ENCODE peak calls at places on chromosomes 4 and X, in ten cellular contexts. W is thoracic aorta, X is A549, T is AG04450, Z is H7, R is NCI-H748 treated with DMSO at 0.1 percent for 48 hours, U is HEK293T, D is left colon, K is NCI-H2081, C is heart left ventricle. F is an unnamed sample.

GRCh38 chr4:25030283-25031076 is at the start of gene LGI2:
- DNase-seq in W (no peak), K (peak), X (no peak), Z (peak), U (peak), T (no peak), R (no peak), D (no peak), C (peak), F (peak)

GRCh38 chr4:41709844-41710481 is 38.6 kb downstream of the PHOX2B start:
- DNase-seq in T (peak), X (peak), R (no peak), K (no peak), Z (no peak), U (peak), D (no peak), W (no peak), C (no peak), F (no peak)

GRCh38 chrX:86806786-86807185 is 658.5 kb downstream of the DACH2 start:
- DNase-seq in W (no peak), K (no peak), U (peak), R (peak), D (no peak), T (no peak), Z (peak), X (no peak), C (no peak), F (no peak)

GRCh38 chrX:113124693-113125092 is 284.1 kb upstream of the AMOT start:
- DNase-seq in T (no peak), U (no peak), R (no peak), Z (no peak), W (no peak), K (no peak), D (no peak), C (no peak), X (no peak), F (no peak)

GRCh38 chr4:56768772-56769171 is 52.7 kb downstream of the SPINK2 start:
- DNase-seq in C (no peak), X (no peak), Z (peak), D (no peak), K (no peak), T (no peak), R (no peak), W (no peak), U (no peak), F (no peak)

GRCh38 chrX:134738986-134739744 is 80.9 kb upstream of the PLAC1 start:
- DNase-seq in W (no peak), X (no peak), C (no peak), U (no peak), Z (no peak), T (no peak), K (no peak), D (no peak), R (no peak), F (no peak)

GRCh38 chrX:17032351-17032750 is 85.9 kb downstream of the REPS2 start:
- DNase-seq in T (no peak), C (no peak), K (no peak), W (peak), U (no peak), Z (no peak), X (peak), D (no peak), R (no peak), F (no peak)

GRCh38 chr4:109875106-109875505 is 27.2 kb downstream of the LRIT3 start:
- DNase-seq in R (no peak), W (no peak), D (no peak), Z (no peak), C (no peak), X (no peak), T (no peak), K (no peak), U (no peak), F (no peak)

GRCh38 chrX:67545772-67546495 is 2.1 kb downstream of the AR start:
- DNase-seq in W (no peak), Z (peak), X (no peak), C (peak), U (no peak), D (no peak), K (no peak), R (no peak), T (no peak), F (no peak)

GRCh38 chr4:186104114-186104894 is at the start of gene FAM149A:
- DNase-seq in D (peak), C (no peak), T (no peak), Z (peak), U (peak), W (no peak), X (peak), K (peak), R (peak), F (peak)

GRCh38 chrX:22575161-22575845 is 302.6 kb downstream of the CBLL2 start:
- DNase-seq in D (no peak), T (no peak), X (no peak), K (no peak), Z (no peak), C (no peak), R (no peak), W (no peak), U (no peak), F (no peak)

GRCh38 chrX:108304210-108304609 is 134.0 kb downstream of the COL4A6 start:
- DNase-seq in C (no peak), X (no peak), U (peak), R (no peak), Z (peak), W (no peak), T (no peak), D (no peak), K (peak), F (no peak)

GRCh38 chr4:8725071-8725841 is 132.7 kb downstream of the CPZ start:
- DNase-seq in X (no peak), U (no peak), T (no peak), K (no peak), W (no peak), R (no peak), C (peak), Z (peak), D (peak), F (no peak)

GRCh38 chrX:80765226-80765625 is 44.5 kb downstream of the BRWD3 start:
- DNase-seq in Z (no peak), D (no peak), C (no peak), K (no peak), U (no peak), R (peak), T (peak), W (no peak), X (no peak), F (no peak)

GRCh38 chr4:14768449-14768848 is 233.8 kb upstream of the CPEB2 start:
- DNase-seq in D (no peak), Z (no peak), U (no peak), W (no peak), X (no peak), K (no peak), C (no peak), T (no peak), R (no peak), F (no peak)

GRCh38 chr4:8191136-8191747 is 7.8 kb upstream of the SH3TC1 start:
- DNase-seq in W (no peak), D (peak), X (no peak), U (no peak), R (no peak), C (peak), Z (no peak), K (no peak), T (no peak), F (no peak)

GRCh38 chr4:90186229-90186628 is 59.0 kb downstream of the CCSER1 start:
- DNase-seq in T (no peak), W (no peak), C (no peak), K (no peak), Z (no peak), D (no peak), R (no peak), X (no peak), U (no peak), F (no peak)

GRCh38 chrX:96474357-96475125 is 210.1 kb upstream of the DIAPH2 start:
- DNase-seq in K (no peak), D (no peak), U (no peak), X (no peak), W (no peak), Z (no peak), R (no peak), C (no peak), T (no peak), F (no peak)

GRCh38 chr4:143382539-143382938 is 45.9 kb downstream of the GAB1 start:
- DNase-seq in R (no peak), X (no peak), C (no peak), Z (no peak), K (no peak), T (no peak), U (no peak), W (no peak), D (no peak), F (no peak)

GRCh38 chrX:87890437-87890836 is 372.8 kb downstream of the KLHL4 start:
- DNase-seq in U (no peak), Z (no peak), R (no peak), K (no peak), W (no peak), C (no peak), D (no peak), X (no peak), T (no peak), F (no peak)

GRCh38 chr4:110959041-110959643 is 336.3 kb upstream of the PITX2 start:
- DNase-seq in U (no peak), R (no peak), X (no peak), Z (no peak), C (no peak), W (no peak), K (no peak), T (no peak), D (no peak), F (no peak)

GRCh38 chrX:404656-405055 is 17.9 kb upstream of the PPP2R3B start:
- DNase-seq in R (no peak), X (no peak), Z (no peak), W (no peak), K (no peak), D (no peak), U (no peak), T (no peak), C (no peak), F (no peak)

GRCh38 chrX:17778984-17779383 is 41.7 kb downstream of the SCML1 start:
- DNase-seq in T (no peak), D (no peak), W (no peak), U (no peak), X (no peak), C (no peak), R (no peak), Z (no peak), K (no peak), F (no peak)

GRCh38 chr4:185183622-185184281 is 20.0 kb downstream of the CFAP97 start:
- DNase-seq in D (peak), K (peak), X (peak), W (peak), R (peak), U (peak), C (peak), T (peak), Z (peak), F (peak)

GRCh38 chr4:147933316-147933715 is 201.4 kb downstream of the ARHGAP10 start:
- DNase-seq in T (no peak), Z (no peak), R (no peak), W (no peak), C (no peak), K (no peak), D (no peak), X (no peak), U (no peak), F (no peak)

GRCh38 chrX:106951230-106951629 is 31.0 kb downstream of the CLDN2 start:
- DNase-seq in R (no peak), T (no peak), X (no peak), Z (no peak), U (no peak), C (no peak), D (no peak), W (no peak), K (no peak), F (no peak)

F was measured in NCI-H526 treated with DMSO at 0.1 percent for 48 hours.